ENCODE peak calls at places on chromosome 16, in eight cellular contexts. One of them, this sample, is unnamed.

GRCh38 chr16:29927523-29927905 is 1.5 kb upstream of the KCTD13 start:
- DNase-seq in NCI-H82: no peak
- DNase-seq in ovary: no peak
- DNase-seq in fibroblast of lung: peak; percentile 16
- DNase-seq in stimulated activated CD4-positive, alpha-beta T cell treated with anti-CD3 and anti-CD28 coated beads, Interleukin-15, amount 100 ng/mL, for 1 hour: no peak
- DNase-seq in cardiac muscle cell: no peak
- DNase-seq in cardiac fibroblast: peak; percentile 16
- DNase-seq in non-pigmented ciliary epithelial cell: no peak
- DNase-seq in this sample: no peak

GRCh38 chr16:648071-648785 is 937 bp upstream of the WDR90 start:
- DNase-seq in NCI-H82: peak; percentile 76
- DNase-seq in ovary: no peak
- DNase-seq in fibroblast of lung: no peak
- DNase-seq in stimulated activated CD4-positive, alpha-beta T cell treated with anti-CD3 and anti-CD28 coated beads, Interleukin-15, amount 100 ng/mL, for 1 hour: peak; percentile 27
- DNase-seq in cardiac muscle cell: peak; percentile 37
- DNase-seq in cardiac fibroblast: peak; percentile 21
- DNase-seq in non-pigmented ciliary epithelial cell: no peak
- DNase-seq in this sample: no peak

GRCh38 chr16:67933805-67934204 is 2.1 kb upstream of the CTRL start:
- DNase-seq in NCI-H82: no peak
- DNase-seq in ovary: no peak
- DNase-seq in fibroblast of lung: no peak
- DNase-seq in stimulated activated CD4-positive, alpha-beta T cell treated with anti-CD3 and anti-CD28 coated beads, Interleukin-15, amount 100 ng/mL, for 1 hour: no peak
- DNase-seq in cardiac muscle cell: no peak
- DNase-seq in cardiac fibroblast: no peak
- DNase-seq in non-pigmented ciliary epithelial cell: no peak
- DNase-seq in this sample: no peak

GRCh38 chr16:81560979-81561657 is 116.5 kb downstream of the CMIP start:
- DNase-seq in NCI-H82: no peak
- DNase-seq in ovary: no peak
- DNase-seq in fibroblast of lung: peak; percentile 55
- DNase-seq in stimulated activated CD4-positive, alpha-beta T cell treated with anti-CD3 and anti-CD28 coated beads, Interleukin-15, amount 100 ng/mL, for 1 hour: no peak
- DNase-seq in cardiac muscle cell: no peak
- DNase-seq in cardiac fibroblast: peak; percentile 51
- DNase-seq in non-pigmented ciliary epithelial cell: no peak
- DNase-seq in this sample: no peak

GRCh38 chr16:87202346-87202745 is 114.8 kb downstream of the C16orf95 start:
- DNase-seq in NCI-H82: no peak
- DNase-seq in ovary: no peak
- DNase-seq in fibroblast of lung: peak; percentile 76
- DNase-seq in stimulated activated CD4-positive, alpha-beta T cell treated with anti-CD3 and anti-CD28 coated beads, Interleukin-15, amount 100 ng/mL, for 1 hour: no peak
- DNase-seq in cardiac muscle cell: no peak
- DNase-seq in cardiac fibroblast: peak; percentile 77
- DNase-seq in non-pigmented ciliary epithelial cell: no peak
- DNase-seq in this sample: no peak

GRCh38 chr16:2775765-2776499 is 1.1 kb downstream of the ELOB start:
- DNase-seq in NCI-H82: no peak
- DNase-seq in ovary: no peak
- DNase-seq in fibroblast of lung: no peak
- DNase-seq in stimulated activated CD4-positive, alpha-beta T cell treated with anti-CD3 and anti-CD28 coated beads, Interleukin-15, amount 100 ng/mL, for 1 hour: no peak
- DNase-seq in cardiac muscle cell: no peak
- DNase-seq in cardiac fibroblast: no peak
- DNase-seq in non-pigmented ciliary epithelial cell: no peak
- DNase-seq in this sample: no peak

GRCh38 chr16:289395-289997 is 6.5 kb downstream of the PDIA2 start:
- DNase-seq in NCI-H82: no peak
- DNase-seq in ovary: no peak
- DNase-seq in fibroblast of lung: no peak
- DNase-seq in stimulated activated CD4-positive, alpha-beta T cell treated with anti-CD3 and anti-CD28 coated beads, Interleukin-15, amount 100 ng/mL, for 1 hour: no peak
- DNase-seq in cardiac muscle cell: no peak
- DNase-seq in cardiac fibroblast: no peak
- DNase-seq in non-pigmented ciliary epithelial cell: no peak
- DNase-seq in this sample: no peak

GRCh38 chr16:1150511-1150982 is 2.4 kb upstream of the CACNA1H start:
- DNase-seq in NCI-H82: peak; percentile 44
- DNase-seq in ovary: peak; percentile 73
- DNase-seq in fibroblast of lung: peak; percentile 13
- DNase-seq in stimulated activated CD4-positive, alpha-beta T cell treated with anti-CD3 and anti-CD28 coated beads, Interleukin-15, amount 100 ng/mL, for 1 hour: peak; percentile 9
- DNase-seq in cardiac muscle cell: no peak
- DNase-seq in cardiac fibroblast: peak; percentile 33
- DNase-seq in non-pigmented ciliary epithelial cell: no peak
- DNase-seq in this sample: no peak

GRCh38 chr16:54080524-54081008 is 206.0 kb downstream of the IRX3 start:
- DNase-seq in NCI-H82: no peak
- DNase-seq in ovary: no peak
- DNase-seq in fibroblast of lung: peak; percentile 99
- DNase-seq in stimulated activated CD4-positive, alpha-beta T cell treated with anti-CD3 and anti-CD28 coated beads, Interleukin-15, amount 100 ng/mL, for 1 hour: no peak
- DNase-seq in cardiac muscle cell: no peak
- DNase-seq in cardiac fibroblast: peak; percentile 99
- DNase-seq in non-pigmented ciliary epithelial cell: peak; percentile 97
- DNase-seq in this sample: no peak

GRCh38 chr16:6009151-6009550 is 911.6 kb upstream of the EEF2KMT start:
- DNase-seq in NCI-H82: no peak
- DNase-seq in ovary: no peak
- DNase-seq in fibroblast of lung: no peak
- DNase-seq in stimulated activated CD4-positive, alpha-beta T cell treated with anti-CD3 and anti-CD28 coated beads, Interleukin-15, amount 100 ng/mL, for 1 hour: no peak
- DNase-seq in cardiac muscle cell: no peak
- DNase-seq in cardiac fibroblast: no peak
- DNase-seq in non-pigmented ciliary epithelial cell: no peak
- DNase-seq in this sample: no peak

GRCh38 chr16:24748242-24748641 is 18.8 kb downstream of the TNRC6A start:
- DNase-seq in NCI-H82: no peak
- DNase-seq in ovary: no peak
- DNase-seq in fibroblast of lung: peak; percentile 96
- DNase-seq in stimulated activated CD4-positive, alpha-beta T cell treated with anti-CD3 and anti-CD28 coated beads, Interleukin-15, amount 100 ng/mL, for 1 hour: no peak
- DNase-seq in cardiac muscle cell: no peak
- DNase-seq in cardiac fibroblast: peak; percentile 91
- DNase-seq in non-pigmented ciliary epithelial cell: peak; percentile 78
- DNase-seq in this sample: peak; percentile 54

GRCh38 chr16:58678716-58679115 is 5.9 kb downstream of the SLC38A7 start:
- DNase-seq in NCI-H82: no peak
- DNase-seq in ovary: no peak
- DNase-seq in fibroblast of lung: no peak
- DNase-seq in stimulated activated CD4-positive, alpha-beta T cell treated with anti-CD3 and anti-CD28 coated beads, Interleukin-15, amount 100 ng/mL, for 1 hour: no peak
- DNase-seq in cardiac muscle cell: no peak
- DNase-seq in cardiac fibroblast: peak; percentile 42
- DNase-seq in non-pigmented ciliary epithelial cell: no peak
- DNase-seq in this sample: peak; percentile 29

GRCh38 chr16:30769379-30770089 is 7.4 kb downstream of the RNF40 start:
- DNase-seq in NCI-H82: no peak
- DNase-seq in ovary: no peak
- DNase-seq in fibroblast of lung: no peak
- DNase-seq in stimulated activated CD4-positive, alpha-beta T cell treated with anti-CD3 and anti-CD28 coated beads, Interleukin-15, amount 100 ng/mL, for 1 hour: no peak
- DNase-seq in cardiac muscle cell: no peak
- DNase-seq in cardiac fibroblast: no peak
- DNase-seq in non-pigmented ciliary epithelial cell: no peak
- DNase-seq in this sample: no peak

GRCh38 chr16:3879887-3880564 is 487 bp downstream of the CREBBP start:
- DNase-seq in NCI-H82: peak; percentile 73
- DNase-seq in ovary: peak; percentile 83
- DNase-seq in fibroblast of lung: peak; percentile 52
- DNase-seq in stimulated activated CD4-positive, alpha-beta T cell treated with anti-CD3 and anti-CD28 coated beads, Interleukin-15, amount 100 ng/mL, for 1 hour: peak; percentile 66
- DNase-seq in cardiac muscle cell: peak; percentile 84
- DNase-seq in cardiac fibroblast: peak; percentile 50
- DNase-seq in non-pigmented ciliary epithelial cell: no peak
- DNase-seq in this sample: peak; percentile 17

GRCh38 chr16:8931864-8932263 is 31.8 kb downstream of the USP7 start:
- DNase-seq in NCI-H82: no peak
- DNase-seq in ovary: peak; percentile 78
- DNase-seq in fibroblast of lung: peak; percentile 60
- DNase-seq in stimulated activated CD4-positive, alpha-beta T cell treated with anti-CD3 and anti-CD28 coated beads, Interleukin-15, amount 100 ng/mL, for 1 hour: no peak
- DNase-seq in cardiac muscle cell: peak; percentile 81
- DNase-seq in cardiac fibroblast: peak; percentile 75
- DNase-seq in non-pigmented ciliary epithelial cell: no peak
- DNase-seq in this sample: no peak

GRCh38 chr16:28623172-28623711 is 13.4 kb upstream of the SULT1A1 start:
- DNase-seq in NCI-H82: no peak
- DNase-seq in ovary: no peak
- DNase-seq in fibroblast of lung: peak; percentile 17
- DNase-seq in stimulated activated CD4-positive, alpha-beta T cell treated with anti-CD3 and anti-CD28 coated beads, Interleukin-15, amount 100 ng/mL, for 1 hour: peak; percentile 58
- DNase-seq in cardiac muscle cell: no peak
- DNase-seq in cardiac fibroblast: no peak
- DNase-seq in non-pigmented ciliary epithelial cell: no peak
- DNase-seq in this sample: no peak

GRCh38 chr16:58022601-58023371 is 2.8 kb upstream of the MMP15 start:
- DNase-seq in NCI-H82: peak; percentile 40
- DNase-seq in ovary: peak; percentile 83
- DNase-seq in fibroblast of lung: peak; percentile 73
- DNase-seq in stimulated activated CD4-positive, alpha-beta T cell treated with anti-CD3 and anti-CD28 coated beads, Interleukin-15, amount 100 ng/mL, for 1 hour: no peak
- DNase-seq in cardiac muscle cell: no peak
- DNase-seq in cardiac fibroblast: peak; percentile 68
- DNase-seq in non-pigmented ciliary epithelial cell: no peak
- DNase-seq in this sample: peak; percentile 49

GRCh38 chr16:53711390-53711789 is 7.4 kb downstream of the FTO start:
- DNase-seq in NCI-H82: no peak
- DNase-seq in ovary: no peak
- DNase-seq in fibroblast of lung: no peak
- DNase-seq in stimulated activated CD4-positive, alpha-beta T cell treated with anti-CD3 and anti-CD28 coated beads, Interleukin-15, amount 100 ng/mL, for 1 hour: no peak
- DNase-seq in cardiac muscle cell: no peak
- DNase-seq in cardiac fibroblast: peak; percentile 13
- DNase-seq in non-pigmented ciliary epithelial cell: no peak
- DNase-seq in this sample: no peak

GRCh38 chr16:51305337-51305736 is 154.3 kb upstream of the SALL1 start:
- DNase-seq in NCI-H82: no peak
- DNase-seq in ovary: no peak
- DNase-seq in fibroblast of lung: no peak
- DNase-seq in stimulated activated CD4-positive, alpha-beta T cell treated with anti-CD3 and anti-CD28 coated beads, Interleukin-15, amount 100 ng/mL, for 1 hour: no peak
- DNase-seq in cardiac muscle cell: no peak
- DNase-seq in cardiac fibroblast: no peak
- DNase-seq in non-pigmented ciliary epithelial cell: no peak
- DNase-seq in this sample: no peak

GRCh38 chr16:3641801-3642396 is 12.6 kb upstream of the DNASE1 start:
- DNase-seq in NCI-H82: no peak
- DNase-seq in ovary: no peak
- DNase-seq in fibroblast of lung: no peak
- DNase-seq in stimulated activated CD4-positive, alpha-beta T cell treated with anti-CD3 and anti-CD28 coated beads, Interleukin-15, amount 100 ng/mL, for 1 hour: no peak
- DNase-seq in cardiac muscle cell: no peak
- DNase-seq in cardiac fibroblast: no peak
- DNase-seq in non-pigmented ciliary epithelial cell: no peak
- DNase-seq in this sample: no peak

GRCh38 chr16:70746708-70747424 is 54.1 kb downstream of the VAC14 start:
- DNase-seq in NCI-H82: no peak
- DNase-seq in ovary: peak; percentile 68
- DNase-seq in fibroblast of lung: peak; percentile 92
- DNase-seq in stimulated activated CD4-positive, alpha-beta T cell treated with anti-CD3 and anti-CD28 coated beads, Interleukin-15, amount 100 ng/mL, for 1 hour: no peak
- DNase-seq in cardiac muscle cell: no peak
- DNase-seq in cardiac fibroblast: peak; percentile 94
- DNase-seq in non-pigmented ciliary epithelial cell: no peak
- DNase-seq in this sample: no peak

GRCh38 chr16:79483336-79483735 is 117.2 kb downstream of the MAF start:
- DNase-seq in NCI-H82: no peak
- DNase-seq in ovary: no peak
- DNase-seq in fibroblast of lung: no peak
- DNase-seq in stimulated activated CD4-positive, alpha-beta T cell treated with anti-CD3 and anti-CD28 coated beads, Interleukin-15, amount 100 ng/mL, for 1 hour: no peak
- DNase-seq in cardiac muscle cell: no peak
- DNase-seq in cardiac fibroblast: no peak
- DNase-seq in non-pigmented ciliary epithelial cell: no peak
- DNase-seq in this sample: no peak

GRCh38 chr16:168424-168823 is 2.6 kb downstream of the HBM start:
- DNase-seq in NCI-H82: peak; percentile 57
- DNase-seq in ovary: no peak
- DNase-seq in fibroblast of lung: no peak
- DNase-seq in stimulated activated CD4-positive, alpha-beta T cell treated with anti-CD3 and anti-CD28 coated beads, Interleukin-15, amount 100 ng/mL, for 1 hour: no peak
- DNase-seq in cardiac muscle cell: no peak
- DNase-seq in cardiac fibroblast: no peak
- DNase-seq in non-pigmented ciliary epithelial cell: no peak
- DNase-seq in this sample: no peak

GRCh38 chr16:75535211-75535843 is 581 bp downstream of the CHST5 start:
- DNase-seq in NCI-H82: no peak
- DNase-seq in ovary: no peak
- DNase-seq in fibroblast of lung: no peak
- DNase-seq in stimulated activated CD4-positive, alpha-beta T cell treated with anti-CD3 and anti-CD28 coated beads, Interleukin-15, amount 100 ng/mL, for 1 hour: no peak
- DNase-seq in cardiac muscle cell: no peak
- DNase-seq in cardiac fibroblast: no peak
- DNase-seq in non-pigmented ciliary epithelial cell: no peak
- DNase-seq in this sample: no peak

GRCh38 chr16:19110537-19111391 is 3.0 kb upstream of the ITPRIPL2 start:
- DNase-seq in NCI-H82: no peak
- DNase-seq in ovary: no peak
- DNase-seq in fibroblast of lung: no peak
- DNase-seq in stimulated activated CD4-positive, alpha-beta T cell treated with anti-CD3 and anti-CD28 coated beads, Interleukin-15, amount 100 ng/mL, for 1 hour: no peak
- DNase-seq in cardiac muscle cell: no peak
- DNase-seq in cardiac fibroblast: no peak
- DNase-seq in non-pigmented ciliary epithelial cell: no peak
- DNase-seq in this sample: no peak

GRCh38 chr16:66344533-66345145 is 21.9 kb upstream of the CDH5 start:
- DNase-seq in NCI-H82: peak; percentile 47
- DNase-seq in ovary: no peak
- DNase-seq in fibroblast of lung: peak; percentile 18
- DNase-seq in stimulated activated CD4-positive, alpha-beta T cell treated with anti-CD3 and anti-CD28 coated beads, Interleukin-15, amount 100 ng/mL, for 1 hour: no peak
- DNase-seq in cardiac muscle cell: peak; percentile 70
- DNase-seq in cardiac fibroblast: peak; percentile 66
- DNase-seq in non-pigmented ciliary epithelial cell: no peak
- DNase-seq in this sample: no peak

GRCh38 chr16:89035013-89035697 is 58.1 kb upstream of the CBFA2T3 start:
- DNase-seq in NCI-H82: no peak
- DNase-seq in ovary: no peak
- DNase-seq in fibroblast of lung: no peak
- DNase-seq in stimulated activated CD4-positive, alpha-beta T cell treated with anti-CD3 and anti-CD28 coated beads, Interleukin-15, amount 100 ng/mL, for 1 hour: no peak
- DNase-seq in cardiac muscle cell: no peak
- DNase-seq in cardiac fibroblast: no peak
- DNase-seq in non-pigmented ciliary epithelial cell: no peak
- DNase-seq in this sample: no peak

GRCh38 chr16:80807916-80808315 is 3.5 kb upstream of the CDYL2 start:
- DNase-seq in NCI-H82: no peak
- DNase-seq in ovary: no peak
- DNase-seq in fibroblast of lung: no peak
- DNase-seq in stimulated activated CD4-positive, alpha-beta T cell treated with anti-CD3 and anti-CD28 coated beads, Interleukin-15, amount 100 ng/mL, for 1 hour: no peak
- DNase-seq in cardiac muscle cell: no peak
- DNase-seq in cardiac fibroblast: no peak
- DNase-seq in non-pigmented ciliary epithelial cell: no peak
- DNase-seq in this sample: no peak

GRCh38 chr16:84044108-84044488 is 1.5 kb upstream of the SLC38A8 start:
- DNase-seq in NCI-H82: peak; percentile 69
- DNase-seq in ovary: no peak
- DNase-seq in fibroblast of lung: peak; percentile 14
- DNase-seq in stimulated activated CD4-positive, alpha-beta T cell treated with anti-CD3 and anti-CD28 coated beads, Interleukin-15, amount 100 ng/mL, for 1 hour: no peak
- DNase-seq in cardiac muscle cell: peak; percentile 51
- DNase-seq in cardiac fibroblast: peak; percentile 48
- DNase-seq in non-pigmented ciliary epithelial cell: no peak
- DNase-seq in this sample: no peak

This sample was measured in amygdala.